ENCODE peak calls at places on chromosomes 1 and 21, in nine cellular contexts. U is astrocyte, O is tibial nerve, C is heart right ventricle, T is AG04450, Q is lung, K is ovary, G is cardiac muscle cell, H is brain microvascular endothelial cell. S is an unnamed sample.

GRCh38 chr1:57536749-57537423 is 113.0 kb upstream of the DAB1 start:
- DNase-seq in U (no peak), O (no peak), T (no peak), C (no peak), H (no peak), Q (no peak), K (no peak), G (no peak), S (no peak)

GRCh38 chr21:42839271-42840231 is 39.8 kb downstream of the WDR4 start:
- DNase-seq in O (peak; percentile 4), T (no peak), H (no peak), U (no peak), G (no peak), K (no peak), C (no peak), Q (no peak), S (peak; percentile 43)

GRCh38 chr1:2049517-2050481 is at the start of gene PRKCZ:
- DNase-seq in C (peak; percentile 71), K (peak; percentile 55), O (no peak), Q (peak; percentile 93), H (no peak), T (no peak), G (peak; percentile 95), U (no peak), S (peak; percentile 97)

GRCh38 chr1:27539901-27540861 is 50.2 kb upstream of the WASF2 start:
- DNase-seq in K (no peak), C (no peak), T (no peak), Q (no peak), G (no peak), U (no peak), O (no peak), H (peak; percentile 54), S (no peak)

GRCh38 chr1:243246916-243247315 is 8.2 kb downstream of the CEP170 start:
- DNase-seq in G (no peak), C (no peak), O (no peak), K (no peak), T (no peak), H (no peak), U (peak; percentile 60), Q (no peak), S (no peak)

GRCh38 chr21:25772680-25773079 is 37.9 kb downstream of the GABPA start:
- DNase-seq in K (no peak), O (no peak), C (no peak), T (no peak), U (no peak), G (no peak), H (no peak), Q (no peak), S (no peak)

GRCh38 chr1:116075981-116076380 is 35.2 kb upstream of the MAB21L3 start:
- DNase-seq in H (peak; percentile 2), O (no peak), U (no peak), C (no peak), T (no peak), G (no peak), K (no peak), Q (no peak), S (no peak)

GRCh38 chr1:211680752-211681327 is 5.4 kb upstream of the NEK2 start:
- DNase-seq in K (peak; percentile 65), O (no peak), H (peak; percentile 79), G (peak; percentile 81), T (peak; percentile 79), Q (no peak), U (peak; percentile 69), C (peak; percentile 52), S (peak; percentile 74)

GRCh38 chr1:214957330-214958137 is 125.0 kb upstream of the KCNK2 start:
- DNase-seq in U (peak; percentile 100), G (no peak), Q (no peak), H (peak; percentile 98), K (no peak), C (no peak), O (no peak), T (peak; percentile 98), S (no peak)

GRCh38 chr1:209733409-209734192 is 22.3 kb upstream of the TRAF3IP3 start:
- DNase-seq in H (peak; percentile 15), K (no peak), G (no peak), O (no peak), C (no peak), U (no peak), Q (no peak), T (no peak), S (no peak)

GRCh38 chr1:15346356-15347030 is 63.2 kb upstream of the EFHD2 start:
- DNase-seq in Q (no peak), O (no peak), G (no peak), H (no peak), U (no peak), C (no peak), K (no peak), T (no peak), S (no peak)

GRCh38 chr1:201694615-201695335 is 134.2 kb upstream of the IPO9 start:
- DNase-seq in K (no peak), Q (no peak), O (no peak), T (no peak), H (no peak), U (no peak), G (no peak), C (no peak), S (no peak)

GRCh38 chr1:35923841-35924240 is 7.1 kb upstream of the AGO3 start:
- DNase-seq in H (no peak), G (no peak), K (no peak), T (no peak), Q (no peak), U (no peak), C (no peak), O (no peak), S (no peak)

GRCh38 chr1:6859415-6860343 is 74.4 kb downstream of the CAMTA1 start:
- DNase-seq in C (peak; percentile 10), U (peak; percentile 98), Q (peak; percentile 55), H (peak; percentile 93), G (no peak), K (no peak), O (no peak), T (peak; percentile 96), S (no peak)

GRCh38 chr1:24021403-24022266 is 41.5 kb upstream of the SRSF10 start:
- DNase-seq in G (no peak), O (no peak), H (no peak), T (no peak), C (peak; percentile 57), Q (no peak), U (no peak), K (no peak), S (no peak)

GRCh38 chr1:4754816-4755215 is 100.4 kb downstream of the AJAP1 start:
- DNase-seq in G (no peak), H (no peak), Q (no peak), O (no peak), T (no peak), C (no peak), K (no peak), U (no peak), S (peak; percentile 56)
- H3K27ac ChIP-seq in G (no peak overlapping the region), H (no peak overlapping the region), Q (no peak overlapping the region), O (no peak overlapping the region), T (no peak overlapping the region), C (no peak overlapping the region), K (no peak overlapping the region), U (no peak overlapping the region), S (no peak overlapping the region)

DNA sequence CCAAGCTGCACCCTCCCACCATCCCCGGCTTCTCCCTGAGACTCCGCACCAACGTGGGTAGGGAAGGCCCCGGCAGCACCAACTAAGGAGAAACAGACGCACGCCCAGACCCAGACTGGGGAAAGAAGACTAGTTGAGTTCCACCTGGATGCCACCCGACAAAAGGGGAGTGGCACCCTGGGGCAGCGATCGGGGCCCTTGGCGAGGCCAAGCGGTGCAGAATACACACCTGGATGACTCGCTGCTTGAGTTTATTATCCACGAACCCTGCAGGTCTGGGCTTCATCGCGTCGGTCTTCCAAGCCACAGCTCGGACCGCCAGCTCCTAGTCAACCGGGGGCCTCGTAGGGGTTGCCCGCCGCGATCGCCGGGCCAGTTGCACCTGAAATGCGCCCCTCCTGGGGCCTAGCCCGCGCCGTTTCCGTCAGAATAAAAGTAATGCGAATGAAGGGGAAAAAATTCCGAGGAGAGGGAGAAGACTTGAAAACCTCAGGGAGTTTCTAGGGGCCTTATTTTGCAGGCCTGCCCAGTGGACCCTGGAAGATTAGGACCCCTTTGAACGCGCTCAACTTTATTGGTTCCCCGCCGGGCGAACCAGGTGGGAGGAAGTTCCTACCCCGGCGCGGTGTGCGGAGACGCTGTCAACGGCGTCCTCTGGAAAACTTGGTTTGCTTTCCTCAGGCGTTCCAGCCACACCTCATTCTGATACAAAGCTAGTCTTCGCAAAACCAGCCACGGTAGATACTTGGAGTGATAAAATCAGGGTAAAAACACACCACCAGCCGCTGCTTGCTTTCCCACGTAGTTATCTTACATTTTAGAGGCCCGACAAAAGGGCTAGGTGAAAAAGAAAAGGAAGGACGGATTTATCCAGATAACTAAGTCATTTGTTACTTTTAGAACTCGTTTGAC is at the start of gene NVL:
- DNase-seq in H (peak; percentile 79), Q (peak; percentile 84), O (peak; percentile 51), U (peak; percentile 78), T (peak; percentile 61), C (peak; percentile 89), G (peak; percentile 94), K (peak; percentile 80), S (peak; percentile 93)
- TF ChIP-seq CTCF in H (no peak), Q (no peak), O (peak; percentile 46), U (no peak), T (no peak), C (no peak), G (no peak), K (no peak), S (no peak)

DNA sequence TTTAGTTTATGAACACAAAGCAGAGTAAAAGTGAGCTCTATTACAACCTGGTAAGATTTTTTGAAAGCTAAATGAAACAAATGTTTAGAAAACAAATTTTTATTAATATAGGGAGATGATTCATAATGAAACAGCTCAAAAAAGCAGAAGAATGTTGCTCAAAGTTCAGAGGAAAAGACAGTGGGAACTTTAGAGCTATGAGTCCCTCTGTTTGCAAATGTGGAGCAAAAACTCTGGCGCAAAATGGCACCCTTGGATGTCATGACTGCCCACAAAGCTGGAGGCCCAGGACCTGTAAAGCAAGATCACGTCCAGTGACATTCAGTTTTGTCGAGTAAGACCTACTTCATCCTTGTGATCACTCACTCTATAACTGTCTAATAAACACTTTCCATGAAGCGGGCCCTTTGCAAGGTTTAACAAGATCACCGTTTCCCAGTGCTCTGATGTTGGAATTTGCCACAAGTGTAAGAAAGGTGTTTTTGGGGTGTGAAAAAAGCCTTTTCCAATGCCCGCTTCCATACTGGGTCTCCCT is 9.1 kb upstream of the EXO1 start:
- DNase-seq in G (no peak), Q (no peak), O (no peak), K (no peak), C (no peak), T (no peak), H (peak; percentile 11), U (no peak), S (no peak)
- H3K27ac ChIP-seq in G (no peak overlapping the region), Q (no peak overlapping the region), O (no peak overlapping the region), K (no peak overlapping the region), C (no peak overlapping the region), T (no peak overlapping the region), H (no peak overlapping the region), U (no peak overlapping the region), S (no peak overlapping the region)

DNA sequence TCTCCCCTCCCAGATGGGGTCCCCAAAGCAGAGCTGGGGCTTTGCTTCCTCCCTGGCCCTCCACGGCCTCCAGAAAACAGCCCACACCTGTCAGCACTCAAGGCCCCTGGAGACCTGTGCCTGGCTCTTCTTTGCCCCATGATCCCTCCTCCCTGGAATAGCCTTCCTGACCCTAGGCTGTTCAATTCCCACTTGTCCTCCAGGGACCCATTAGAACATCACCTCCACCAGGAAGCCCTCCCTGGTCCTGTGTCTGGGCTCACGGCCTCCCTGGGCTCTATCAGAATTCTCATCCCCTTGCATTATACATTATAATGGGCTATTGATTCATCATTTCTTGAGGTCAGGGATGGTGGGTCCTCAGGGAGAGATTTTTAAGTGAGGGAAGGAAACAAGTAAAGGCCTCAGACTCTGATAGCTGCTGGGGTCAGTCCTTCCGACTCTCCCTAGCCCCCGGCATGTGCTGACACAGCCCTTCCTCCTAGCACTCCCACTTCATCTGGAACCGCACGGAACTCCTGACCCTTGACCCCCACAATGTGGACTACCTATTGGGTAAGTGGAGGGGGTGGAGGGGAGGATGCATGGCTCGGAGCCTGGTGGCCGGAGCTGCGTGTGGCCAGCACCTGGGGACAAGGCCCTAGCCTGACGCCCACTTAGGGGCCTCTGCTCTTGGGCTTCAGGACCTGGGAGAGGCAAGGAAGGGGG is 60.8 kb downstream of the ALPL start:
- DNase-seq in U (no peak), O (no peak), Q (no peak), C (no peak), H (no peak), T (no peak), K (no peak), G (no peak), S (no peak)
- TF ChIP-seq CTCF in U (no peak), O (no peak), Q (no peak), C (no peak), H (no peak), T (no peak), K (no peak), G (no peak), S (no peak)